ENCODE peak calls at places on chromosomes 3 and 15, in ten cellular contexts. Q is RWPE1; F is mucosa of descending colon; K is NCI-H1092 treated with DMSO at 0.1 percent for 48 hours; N is uterus; C is SK-MEL-5; H is ELF-1; T is left ventricle myocardium inferior; J is stimulated activated CD4-positive, alpha-beta T cell treated with anti-CD3 and anti-CD28 coated beads, Interleukin-2, amount 100 ng/mL, for 48 hours; D is iris pigment epithelial cell. Z is an unnamed sample.

GRCh38 chr3:159806412-159806811 is 182.2 kb upstream of the IL12A start:
- DNase-seq in J (no peak), F (no peak), Q (no peak), C (no peak), N (no peak), D (no peak), K (no peak), T (peak; percentile 50), H (no peak), Z (no peak)

GRCh38 chr15:88810449-88810848 is 7.2 kb downstream of the ACAN start:
- DNase-seq in C (no peak), F (no peak), N (no peak), D (peak; percentile 26), H (peak; percentile 78), Q (peak; percentile 39), T (no peak), J (no peak), K (no peak), Z (no peak)

GRCh38 chr15:74964794-74965193 is 8.2 kb upstream of the RPP25 start:
- DNase-seq in J (no peak), F (no peak), H (no peak), Q (no peak), T (no peak), N (no peak), C (peak; percentile 35), D (peak; percentile 38), K (no peak), Z (peak; percentile 15)

GRCh38 chr3:119630562-119631329 is 29.6 kb downstream of the POPDC2 start:
- DNase-seq in N (peak; percentile 53), J (no peak), C (no peak), K (no peak), T (no peak), H (no peak), F (no peak), Q (no peak), D (peak; percentile 89), Z (no peak)

GRCh38 chr3:56890448-56891083 is 88.8 kb upstream of the ARHGEF3 start:
- DNase-seq in J (no peak), Q (no peak), F (no peak), D (peak; percentile 46), C (no peak), K (no peak), N (no peak), H (no peak), T (no peak), Z (no peak)

GRCh38 chr15:64895285-64896065 is 16.2 kb upstream of the ANKDD1A start:
- DNase-seq in T (no peak), J (no peak), F (no peak), Q (no peak), D (peak; percentile 66), C (peak; percentile 20), H (no peak), N (no peak), K (no peak), Z (peak; percentile 86)

GRCh38 chr15:37204698-37205097 is 104.3 kb upstream of the MEIS2 start:
- DNase-seq in T (no peak), F (no peak), H (no peak), J (no peak), D (no peak), N (no peak), C (peak; percentile 52), K (no peak), Q (no peak), Z (no peak)

GRCh38 chr15:28169361-28169760 is 70.2 kb upstream of the OCA2 start:
- DNase-seq in T (no peak), C (no peak), J (no peak), N (no peak), H (no peak), F (no peak), D (no peak), Q (no peak), K (peak; percentile 23), Z (no peak)